ENCODE peak calls at places on chromosomes 16 and 17, in seven cellular contexts. E is heart right ventricle, V is psoas muscle, H is fibroblast of pulmonary artery, T is K562, U is left lung, G is lung. C is an unnamed sample.
A peak's percentile ranks its signal among the peaks of the same experiment; 100 is the strongest.

GRCh38 chr17:55540414-55541091 is 29.3 kb upstream of the SMIM36 start:
- DNase-seq in E (no peak), V (no peak), H (peak; percentile 31), T (no peak), U (no peak), G (no peak), C (no peak)

GRCh38 chr16:54930034-54930938 is at the start of gene IRX5:
- DNase-seq in E (peak; percentile 91), V (peak; percentile 96), H (peak; percentile 96), T (peak; percentile 94), U (peak; percentile 95), G (peak; percentile 93), C (no peak)

GRCh38 chr16:21614896-21615295 is 15.5 kb downstream of the METTL9 start:
- DNase-seq in E (no peak), V (no peak), H (no peak), T (no peak), U (no peak), G (no peak), C (no peak)

GRCh38 chr17:17344507-17345293 is 41.5 kb downstream of the NT5M start:
- DNase-seq in E (no peak), V (no peak), H (no peak), T (no peak), U (peak; percentile 43), G (no peak), C (no peak)

GRCh38 chr17:65345261-65346060 is 208.3 kb downstream of the RGS9 start:
- DNase-seq in E (no peak), V (no peak), H (peak; percentile 32), T (no peak), U (no peak), G (no peak), C (no peak)

GRCh38 chr16:53071748-53072301 is 17.0 kb downstream of the CHD9 start:
- DNase-seq in E (peak; percentile 93), V (peak; percentile 84), H (peak; percentile 84), T (no peak), U (no peak), G (no peak), C (no peak)

GRCh38 chr16:75648265-75649076 is 898 bp downstream of the TERF2IP start:
- DNase-seq in E (peak; percentile 89), V (peak; percentile 88), H (peak; percentile 75), T (peak; percentile 87), U (peak; percentile 92), G (peak; percentile 81), C (peak; percentile 75)

GRCh38 chr16:53094013-53094630 is 39.3 kb downstream of the CHD9 start:
- DNase-seq in E (peak; percentile 52), V (peak; percentile 70), H (no peak), T (peak; percentile 78), U (peak; percentile 92), G (peak; percentile 75), C (peak; percentile 60)

GRCh38 chr16:4691666-4692412 is 1.5 kb upstream of the NUDT16L1 start:
- DNase-seq in E (no peak), V (peak; percentile 55), H (no peak), T (no peak), U (peak; percentile 72), G (no peak), C (peak; percentile 46)

GRCh38 chr17:6306820-6307219 is 128.1 kb downstream of the AIPL1 start:
- DNase-seq in E (no peak), V (no peak), H (no peak), T (no peak), U (no peak), G (no peak), C (no peak)

GRCh38 chr16:88900653-88901052 is 34.2 kb upstream of the PABPN1L start:
- DNase-seq in E (no peak), V (no peak), H (no peak), T (no peak), U (no peak), G (no peak), C (no peak)

GRCh38 chr17:5877948-5878347 is 192.2 kb upstream of the WSCD1 start:
- DNase-seq in E (peak; percentile 60), V (peak; percentile 82), H (no peak), T (no peak), U (no peak), G (no peak), C (no peak)

GRCh38 chr17:39001703-39002637 is 34.8 kb upstream of the FBXO47 start:
- DNase-seq in E (peak; percentile 91), V (peak; percentile 90), H (peak; percentile 87), T (peak; percentile 77), U (peak; percentile 87), G (peak; percentile 68), C (peak; percentile 85)

GRCh38 chr17:21680366-21680765 is 12.0 kb upstream of the KCNJ18 start:
- DNase-seq in E (no peak), V (no peak), H (no peak), T (no peak), U (peak; percentile 85), G (no peak), C (no peak)

GRCh38 chr17:69213059-69213813 is 15.4 kb downstream of the ABCA10 start:
- DNase-seq in E (no peak), V (no peak), H (no peak), T (no peak), U (peak; percentile 44), G (no peak), C (no peak)

GRCh38 chr16:3542601-3543373 is 34.4 kb downstream of the NLRC3 start:
- DNase-seq in E (no peak), V (no peak), H (no peak), T (no peak), U (no peak), G (no peak), C (no peak)

GRCh38 chr16:89785523-89786155 is 30.8 kb downstream of the FANCA start:
- DNase-seq in E (no peak), V (no peak), H (no peak), T (no peak), U (no peak), G (no peak), C (no peak)

GRCh38 chr17:1110844-1111598 is 68.8 kb downstream of the ABR start:
- DNase-seq in E (peak; percentile 73), V (peak; percentile 75), H (peak; percentile 79), T (no peak), U (peak; percentile 91), G (peak; percentile 82), C (peak; percentile 94)

GRCh38 chr17:1108810-1109605 is 70.8 kb downstream of the ABR start:
- DNase-seq in E (peak; percentile 68), V (peak; percentile 81), H (peak; percentile 58), T (no peak), U (peak; percentile 93), G (no peak), C (no peak)

GRCh38 chr17:1110524-1110843 is 69.3 kb downstream of the ABR start:
- DNase-seq in E (no peak), V (no peak), H (no peak), T (no peak), U (no peak), G (no peak), C (no peak)

GRCh38 chr17:1108560-1108809 is 71.3 kb downstream of the ABR start:
- DNase-seq in E (no peak), V (no peak), H (no peak), T (no peak), U (no peak), G (no peak), C (no peak)

DNA sequence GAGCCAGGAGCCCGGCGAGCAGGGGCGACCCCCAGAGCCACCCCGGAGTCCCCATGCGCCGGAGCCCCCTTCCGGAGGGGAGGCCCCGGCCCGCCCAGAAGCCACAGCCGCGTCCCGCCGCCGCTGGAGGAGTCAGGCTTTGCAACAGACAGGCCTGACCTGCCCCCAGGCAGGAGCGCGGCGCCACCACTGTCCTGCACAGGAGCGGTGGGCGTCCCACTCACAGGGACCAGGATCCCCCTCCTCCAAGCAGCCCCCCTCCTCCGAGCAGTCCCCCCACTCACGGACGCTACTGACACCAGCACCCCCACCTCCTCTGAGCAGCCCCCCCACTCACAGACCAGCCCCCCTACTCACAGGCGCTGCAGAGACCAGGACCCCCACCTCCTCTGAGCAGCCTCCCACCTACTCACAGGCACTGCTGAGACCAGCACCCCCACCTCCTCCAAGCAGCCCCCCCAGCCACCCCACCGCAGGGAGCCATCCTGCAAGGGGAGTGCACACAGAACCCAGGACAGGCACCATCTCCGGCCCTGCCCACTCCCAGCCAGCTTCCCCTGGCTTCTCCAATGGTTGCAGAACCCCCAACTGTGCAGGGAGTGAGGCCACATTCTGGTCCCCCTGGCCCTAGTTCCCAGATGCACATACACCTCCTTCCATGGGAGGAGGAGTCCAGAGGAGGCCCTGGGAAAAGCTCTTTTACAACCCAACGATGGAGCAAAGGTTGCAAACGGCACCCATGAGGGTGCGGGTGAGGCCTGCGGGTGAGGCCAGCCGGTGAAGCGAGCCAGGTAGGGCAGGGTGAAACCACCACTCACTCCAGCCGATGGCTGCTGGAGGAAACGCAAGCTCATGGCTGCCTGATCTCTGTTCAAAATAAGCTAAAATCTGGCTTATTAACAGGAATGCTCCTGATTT is 69.9 kb downstream of the ABR start:
- DNase-seq in E (no peak), V (peak; percentile 76), H (no peak), T (no peak), U (peak; percentile 75), G (no peak), C (no peak)
- TF ChIP-seq CTCF in E (no peak), V (no peak), H (no peak), T (no peak), U (no peak), G (no peak), C (no peak)

GRCh38 chr17:74990581-74991105 is 3.2 kb downstream of the CDR2L start:
- DNase-seq in E (no peak), V (peak; percentile 30), H (no peak), T (no peak), U (no peak), G (no peak), C (no peak)
- TF ChIP-seq CTCF in E (no peak), V (no peak), H (no peak), T (no peak), U (no peak), G (no peak), C (no peak)

GRCh38 chr17:77374170-77374936 is 233.6 kb downstream of the SEC14L1 start:
- DNase-seq in E (peak; percentile 88), V (peak; percentile 90), H (peak; percentile 92), T (peak; percentile 82), U (peak; percentile 89), G (peak; percentile 80), C (peak; percentile 81)
- TF ChIP-seq CTCF in E (peak; percentile 31), V (peak; percentile 13), H (peak; percentile 36), T (peak; percentile 22), U (no peak), G (peak; percentile 4), C (no peak)

GRCh38 chr17:13117616-13118015 is 99.8 kb upstream of the ELAC2 start:
- DNase-seq in E (no peak), V (no peak), H (no peak), T (no peak), U (no peak), G (no peak), C (no peak)

GRCh38 chr17:13118311-13118710 is 100.5 kb upstream of the ELAC2 start:
- DNase-seq in E (no peak), V (no peak), H (no peak), T (no peak), U (no peak), G (no peak), C (no peak)

GRCh38 chr17:13113821-13114525 is 96.1 kb upstream of the ELAC2 start:
- DNase-seq in E (no peak), V (no peak), H (no peak), T (no peak), U (no peak), G (no peak), C (no peak)

DNA sequence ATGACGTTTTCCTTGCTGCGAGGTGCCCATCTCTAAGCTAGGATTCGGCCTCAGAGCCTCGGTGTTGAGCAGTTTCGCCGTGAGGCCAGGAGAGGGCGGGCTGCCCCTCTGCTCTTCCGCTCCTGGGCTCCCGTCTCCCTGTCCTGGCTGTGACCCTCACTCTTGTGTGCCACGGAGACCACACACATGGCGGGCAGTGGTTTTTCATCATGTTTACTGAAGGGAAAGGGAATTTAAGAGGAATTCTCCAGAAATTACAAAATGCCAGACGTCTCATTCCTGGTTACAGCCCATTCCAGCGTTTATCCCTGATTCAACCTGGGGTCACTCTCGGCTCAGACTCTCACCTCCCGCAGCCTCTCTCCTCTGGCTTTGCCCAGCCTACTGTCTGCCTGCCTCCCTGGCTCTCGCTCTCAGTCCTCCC is 96.8 kb upstream of the ELAC2 start:
- DNase-seq in E (peak; percentile 10), V (no peak), H (peak; percentile 39), T (peak; percentile 43), U (no peak), G (no peak), C (no peak)
- TF ChIP-seq CTCF in E (peak; percentile 67), V (peak; percentile 24), H (peak; percentile 78), T (peak; percentile 67), U (peak; percentile 59), G (peak; percentile 14), C (no peak)

C was measured in CD14-positive monocyte.